ENCODE peak calls at places on chromosomes 13 and 19, in seven cellular contexts. Q is activated CD4-positive, alpha-beta T cell treated with anti-CD3 and anti-CD28 coated beads for 36 hours; X is pancreas; B is heart right ventricle; E is CD4-positive, CD25-positive, alpha-beta regulatory T cell; O is foreskin keratinocyte; F is left cardiac atrium. G is an unnamed sample.

GRCh38 chr19:3176715-3177501 is 1.7 kb upstream of the S1PR4 start:
- ATAC-seq in X (peak; percentile 57), Q (peak; percentile 73), E (peak; percentile 67), O (peak; percentile 89), F (peak; percentile 17), B (peak; percentile 15), G (no peak)

GRCh38 chr19:29770653-29771052 is 41.1 kb upstream of the CCNE1 start:
- ATAC-seq in O (no peak), F (no peak), B (no peak), E (peak; percentile 24), X (no peak), Q (peak; percentile 65), G (no peak)

GRCh38 chr19:2123682-2124387 is 27.1 kb downstream of the IZUMO4 start:
- ATAC-seq in O (no peak), Q (peak; percentile 30), F (no peak), B (no peak), E (no peak), X (peak; percentile 15), G (no peak)

GRCh38 chr19:19267305-19267704 is 5.8 kb downstream of the TM6SF2 start:
- ATAC-seq in X (no peak), O (no peak), Q (no peak), E (no peak), B (no peak), F (no peak), G (no peak)

GRCh38 chr13:51519839-51520238 is 64.4 kb upstream of the WDFY2 start:
- ATAC-seq in E (no peak), O (no peak), F (no peak), X (no peak), Q (no peak), B (no peak), G (no peak)

GRCh38 chr19:48618916-48619691 is at the start of the genes RPL18 and SPHK2:
- ATAC-seq in O (peak; percentile 73), X (peak; percentile 88), E (peak; percentile 81), Q (peak; percentile 82), B (peak; percentile 93), F (peak; percentile 92), G (peak; percentile 96)

GRCh38 chr13:48545608-48546007 is 12.7 kb upstream of the RCBTB2 start:
- ATAC-seq in F (no peak), E (no peak), Q (no peak), X (no peak), B (no peak), O (no peak), G (no peak)

GRCh38 chr13:112748947-112749346 is 59.1 kb downstream of the ATP11A start:
- ATAC-seq in E (no peak), O (peak; percentile 40), X (peak; percentile 49), B (peak; percentile 73), Q (no peak), F (peak; percentile 72), G (no peak)

GRCh38 chr13:43061496-43062280 is 38.3 kb downstream of the DNAJC15 start:
- ATAC-seq in Q (peak; percentile 84), X (no peak), O (no peak), B (no peak), F (peak; percentile 40), E (no peak), G (no peak)

GRCh38 chr19:43461303-43461702 is 4.1 kb downstream of the LYPD3 start:
- ATAC-seq in E (no peak), O (no peak), Q (no peak), X (no peak), B (no peak), F (no peak), G (no peak)

GRCh38 chr13:45055902-45056648 is 64.2 kb upstream of the GTF2F2 start:
- ATAC-seq in F (peak; percentile 63), B (peak; percentile 18), O (peak; percentile 51), E (no peak), Q (peak; percentile 62), X (no peak), G (no peak)

GRCh38 chr19:11007376-11007775 is 46.5 kb downstream of the SMARCA4 start:
- ATAC-seq in Q (no peak), E (no peak), X (no peak), O (no peak), B (no peak), F (no peak), G (no peak)

GRCh38 chr13:73945871-73946270 is 188.3 kb downstream of the KLF12 start:
- ATAC-seq in O (peak; percentile 26), X (no peak), E (no peak), Q (no peak), B (peak; percentile 83), F (peak; percentile 77), G (no peak)

GRCh38 chr13:41622545-41623429 is 165.4 kb downstream of the RGCC start:
- ATAC-seq in X (peak; percentile 51), B (peak; percentile 77), O (no peak), F (peak; percentile 83), E (no peak), Q (no peak), G (no peak)

GRCh38 chr19:10270616-10271394 is at the start of gene ICAM1:
- ATAC-seq in B (peak; percentile 67), E (peak; percentile 63), X (peak; percentile 80), Q (peak; percentile 59), O (peak; percentile 32), F (peak; percentile 81), G (peak; percentile 80)

GRCh38 chr19:7729211-7729610 is 2.7 kb downstream of the CLEC4G start:
- ATAC-seq in F (no peak), O (no peak), X (no peak), B (no peak), Q (no peak), E (no peak), G (no peak)

GRCh38 chr13:36685912-36686311 is 12.1 kb downstream of the SERTM1 start:
- ATAC-seq in E (no peak), X (no peak), B (no peak), O (peak; percentile 41), F (peak; percentile 70), Q (no peak), G (no peak)

GRCh38 chr13:44576396-44577235 is 486 bp upstream of the TSC22D1 start:
- ATAC-seq in B (no peak), Q (peak; percentile 34), X (peak; percentile 53), E (peak; percentile 4), F (peak; percentile 33), O (peak; percentile 30), G (peak; percentile 40)

GRCh38 chr13:108974686-108975085 is 345.3 kb downstream of the MYO16 start:
- ATAC-seq in B (no peak), O (no peak), E (no peak), Q (no peak), X (no peak), F (no peak), G (no peak)

GRCh38 chr13:73602295-73602694 is 531.9 kb downstream of the KLF12 start:
- ATAC-seq in F (no peak), Q (no peak), O (peak; percentile 75), X (no peak), B (no peak), E (peak; percentile 34), G (no peak)

G was measured in stimulated activated memory B cell treated with anti-CD40 and anti-IgM and Interleukin-4, amounts not matched to agents 10 μg/mL and 1 μg/mL and 100 μg/mL, for 72 hours.